ENCODE peak calls at places on chromosomes 1 and 21, in eight cellular contexts. N is stimulated activated CD8-positive, alpha-beta memory T cell treated with anti-CD3 and anti-CD28 coated beads, Interleukin-7, amount 100 ng/mL, for 48 hours; Y is glutamatergic neuron; M is hippocampal formation; F is GM13977; K is cardiac muscle cell; V is kidney; D is NCI-H82. E is an unnamed sample.

GRCh38 chr1:7229696-7230095 is 444.4 kb downstream of the CAMTA1 start:
- DNase-seq in N (no peak), Y (no peak), M (no peak), F (no peak), K (no peak), V (no peak), D (peak; percentile 35), E (no peak)

GRCh38 chr1:162928141-162928540 is 67.2 kb upstream of the CCDC190 start:
- DNase-seq in N (no peak), Y (no peak), M (no peak), F (no peak), K (no peak), V (no peak), D (no peak), E (no peak)

GRCh38 chr1:45643978-45644377 is 20.1 kb upstream of the CCDC17 start:
- DNase-seq in N (no peak), Y (no peak), M (no peak), F (no peak), K (no peak), V (no peak), D (peak; percentile 23), E (no peak)

GRCh38 chr1:1181938-1182410 is 8.3 kb downstream of the TTLL10 start:
- DNase-seq in N (no peak), Y (no peak), M (no peak), F (no peak), K (no peak), V (peak; percentile 67), D (no peak), E (no peak)

GRCh38 chr1:56404561-56405030 is 174.8 kb downstream of the PLPP3 start:
- DNase-seq in N (no peak), Y (no peak), M (no peak), F (no peak), K (peak; percentile 68), V (peak; percentile 74), D (no peak), E (no peak)

GRCh38 chr1:8031176-8031785 is 5.2 kb upstream of the ERRFI1 start:
- DNase-seq in N (no peak), Y (no peak), M (peak; percentile 71), F (peak; percentile 23), K (peak; percentile 73), V (no peak), D (peak; percentile 53), E (no peak)

GRCh38 chr1:247453997-247454396 is 3.9 kb downstream of the OR2B11 start:
- DNase-seq in N (no peak), Y (no peak), M (no peak), F (no peak), K (no peak), V (no peak), D (no peak), E (no peak)

GRCh38 chr1:34262023-34262422 is 85.3 kb downstream of the C1orf94 start:
- DNase-seq in N (no peak), Y (no peak), M (no peak), F (no peak), K (no peak), V (no peak), D (no peak), E (no peak)

GRCh38 chr1:33371334-33371733 is 50.4 kb upstream of the A3GALT2 start:
- DNase-seq in N (no peak), Y (no peak), M (no peak), F (no peak), K (no peak), V (no peak), D (no peak), E (no peak)

GRCh38 chr1:147273409-147274307 is 31.2 kb downstream of the CHD1L start:
- DNase-seq in N (no peak), Y (no peak), M (peak; percentile 57), F (peak; percentile 54), K (peak; percentile 86), V (no peak), D (peak; percentile 72), E (peak; percentile 61)

GRCh38 chr1:31414692-31415370 is 1.8 kb downstream of the SERINC2 start:
- DNase-seq in N (no peak), Y (no peak), M (peak; percentile 10), F (no peak), K (no peak), V (no peak), D (no peak), E (no peak)

GRCh38 chr1:59669752-59670312 is 144.9 kb upstream of the HOOK1 start:
- DNase-seq in N (no peak), Y (no peak), M (peak; percentile 87), F (no peak), K (peak; percentile 73), V (peak; percentile 85), D (no peak), E (peak; percentile 75)

GRCh38 chr1:84862810-84863251 is 30.2 kb downstream of the LPAR3 start:
- DNase-seq in N (no peak), Y (no peak), M (no peak), F (peak; percentile 68), K (no peak), V (no peak), D (no peak), E (no peak)

GRCh38 chr1:183106166-183106565 is 79.9 kb upstream of the LAMC2 start:
- DNase-seq in N (no peak), Y (no peak), M (no peak), F (no peak), K (no peak), V (no peak), D (no peak), E (no peak)

GRCh38 chr1:161398900-161399256 is 31.2 kb upstream of the CFAP126 start:
- DNase-seq in N (no peak), Y (no peak), M (no peak), F (no peak), K (no peak), V (no peak), D (no peak), E (no peak)

GRCh38 chr1:179264506-179264905 is 29.1 kb upstream of the SOAT1 start:
- DNase-seq in N (no peak), Y (no peak), M (no peak), F (no peak), K (peak; percentile 42), V (no peak), D (no peak), E (no peak)

GRCh38 chr21:44375686-44376320 is 22.4 kb downstream of the TRPM2 start:
- DNase-seq in N (no peak), Y (no peak), M (no peak), F (no peak), K (no peak), V (peak; percentile 49), D (no peak), E (no peak)

GRCh38 chr21:45974073-45975016 is 7.2 kb upstream of the COL6A1 start:
- DNase-seq in N (no peak), Y (peak; percentile 50), M (no peak), F (peak; percentile 64), K (peak; percentile 75), V (peak; percentile 87), D (no peak), E (no peak)

GRCh38 chr1:154329152-154329521 is 3.8 kb downstream of the ATP8B2 start:
- DNase-seq in N (no peak), Y (peak; percentile 48), M (no peak), F (no peak), K (no peak), V (no peak), D (no peak), E (no peak)

GRCh38 chr1:89022167-89022959 is at the start of gene GBP3:
- DNase-seq in N (no peak), Y (no peak), M (no peak), F (peak; percentile 34), K (peak; percentile 75), V (no peak), D (no peak), E (no peak)

GRCh38 chr1:111778541-111779051 is 22.9 kb downstream of the DDX20 start:
- DNase-seq in N (no peak), Y (no peak), M (no peak), F (no peak), K (peak; percentile 54), V (no peak), D (no peak), E (no peak)

GRCh38 chr1:44031051-44031899 is at the start of gene SLC6A9:
- DNase-seq in N (no peak), Y (peak; percentile 39), M (no peak), F (peak; percentile 42), K (peak; percentile 93), V (peak; percentile 88), D (peak; percentile 73), E (peak; percentile 51)

GRCh38 chr1:94025383-94026340 is 95.3 kb downstream of the ABCA4 start:
- DNase-seq in N (no peak), Y (no peak), M (peak; percentile 41), F (peak; percentile 51), K (peak; percentile 87), V (no peak), D (peak; percentile 73), E (peak; percentile 43)

GRCh38 chr1:235831148-235831547 is 35.6 kb downstream of the LYST start:
- DNase-seq in N (peak; percentile 10), Y (no peak), M (no peak), F (peak; percentile 36), K (peak; percentile 27), V (no peak), D (no peak), E (no peak)

GRCh38 chr1:92951141-92951582 is 10.1 kb downstream of the DIPK1A start:
- DNase-seq in N (no peak), Y (no peak), M (no peak), F (no peak), K (peak; percentile 67), V (no peak), D (no peak), E (no peak)

GRCh38 chr1:84930831-84931230 is 37.8 kb upstream of the LPAR3 start:
- DNase-seq in N (no peak), Y (no peak), M (no peak), F (no peak), K (no peak), V (no peak), D (no peak), E (no peak)

GRCh38 chr1:5768014-5768413 is 224.2 kb downstream of the NPHP4 start:
- DNase-seq in N (no peak), Y (peak; percentile 36), M (no peak), F (no peak), K (no peak), V (no peak), D (no peak), E (no peak)

GRCh38 chr1:2257245-2257627 is 29.1 kb downstream of the SKI start:
- DNase-seq in N (no peak), Y (peak; percentile 24), M (peak; percentile 87), F (no peak), K (peak; percentile 36), V (peak; percentile 75), D (no peak), E (peak; percentile 89)

GRCh38 chr1:18192974-18193373 is 85.4 kb downstream of the IGSF21 start:
- DNase-seq in N (no peak), Y (no peak), M (no peak), F (no peak), K (no peak), V (no peak), D (no peak), E (no peak)

GRCh38 chr1:160116277-160117147 is 953 bp downstream of the ATP1A2 start:
- DNase-seq in N (no peak), Y (no peak), M (no peak), F (no peak), K (peak; percentile 32), V (no peak), D (no peak), E (no peak)

GRCh38 chr1:209675567-209676154 is 449 bp downstream of the G0S2 start:
- DNase-seq in N (no peak), Y (peak; percentile 60), M (peak; percentile 26), F (no peak), K (peak; percentile 54), V (peak; percentile 81), D (peak; percentile 57), E (peak; percentile 11)

GRCh38 chr1:183180634-183181056 is 5.4 kb upstream of the LAMC2 start:
- DNase-seq in N (no peak), Y (no peak), M (no peak), F (peak; percentile 54), K (peak; percentile 90), V (peak; percentile 76), D (no peak), E (no peak)

GRCh38 chr1:9652379-9653194 is 1.1 kb downstream of the PIK3CD start:
- DNase-seq in N (no peak), Y (no peak), M (no peak), F (peak; percentile 71), K (peak; percentile 41), V (no peak), D (no peak), E (no peak)